ENCODE peak calls at places on chromosomes 5 and 9, in seven cellular contexts. F, Z, K, H, O, E and V are unnamed samples.

GRCh38 chr9:19371942-19372341 is 8.1 kb downstream of the RPS6 start:
- DNase-seq in K (no peak), Z (no peak), H (no peak), O (no peak), F (no peak), E (no peak), V (no peak)

GRCh38 chr9:137107982-137108381 is 6.6 kb downstream of the DPP7 start:
- DNase-seq in E (no peak), K (no peak), O (no peak), H (no peak), Z (no peak), F (no peak), V (no peak)

GRCh38 chr5:113089653-113090335 is 113.2 kb downstream of the DCP2 start:
- DNase-seq in E (no peak), H (no peak), K (no peak), O (no peak), F (peak), Z (peak), V (no peak)

GRCh38 chr5:92939428-92939827 is 641.6 kb downstream of the NR2F1-AS1 start:
- DNase-seq in E (peak), H (no peak), Z (no peak), K (no peak), F (no peak), O (no peak), V (no peak)

GRCh38 chr5:103829585-103829984 is 267.0 kb upstream of the NUDT12 start:
- DNase-seq in E (peak), H (peak), K (no peak), F (no peak), O (no peak), Z (no peak), V (peak)

GRCh38 chr5:65262590-65263189 is 219.0 kb downstream of the ADAMTS6 start:
- DNase-seq in K (peak), F (peak), Z (peak), E (no peak), O (no peak), H (no peak), V (no peak)

GRCh38 chr5:55856511-55857246 is 5.5 kb downstream of the IL31RA start:
- DNase-seq in E (no peak), F (no peak), O (no peak), H (no peak), K (no peak), Z (no peak), V (no peak)

GRCh38 chr9:22005700-22006605 is 3.2 kb downstream of the CDKN2B start:
- DNase-seq in E (peak), H (no peak), F (peak), Z (peak), K (no peak), O (no peak), V (no peak)

GRCh38 chr5:135031146-135031812 is 2.7 kb downstream of the PITX1 start:
- DNase-seq in F (peak), O (no peak), E (no peak), Z (peak), H (no peak), K (no peak), V (peak)

GRCh38 chr9:79189511-79189924 is 382.2 kb upstream of the TLE4 start:
- DNase-seq in O (no peak), F (peak), Z (peak), H (no peak), K (no peak), E (no peak), V (no peak)

GRCh38 chr5:175868348-175868723 is 3.0 kb upstream of the CPLX2 start:
- DNase-seq in O (no peak), E (no peak), F (no peak), H (no peak), Z (no peak), K (no peak), V (no peak)

GRCh38 chr9:97986466-97986865 is 3.3 kb downstream of the ANP32B start:
- DNase-seq in H (no peak), F (peak), K (no peak), E (no peak), O (no peak), Z (no peak), V (no peak)

GRCh38 chr9:114273461-114273881 is 49.4 kb upstream of the ORM1 start:
- DNase-seq in O (no peak), Z (no peak), K (no peak), F (no peak), H (no peak), E (no peak), V (no peak)

GRCh38 chr5:171596391-171596878 is 177.0 kb downstream of the FGF18 start:
- DNase-seq in F (peak), H (no peak), O (no peak), Z (peak), K (no peak), E (no peak), V (peak)

GRCh38 chr9:93600504-93600903 is 24.1 kb downstream of the PHF2 start:
- DNase-seq in Z (no peak), K (no peak), F (no peak), H (peak), E (no peak), O (no peak), V (peak)

GRCh38 chr5:159819671-159820411 is 96.4 kb upstream of the ADRA1B start:
- DNase-seq in Z (no peak), K (no peak), F (peak), E (no peak), O (no peak), H (peak), V (no peak)

GRCh38 chr5:127235136-127235535 is 55.5 kb upstream of the MEGF10 start:
- DNase-seq in K (no peak), Z (no peak), O (no peak), H (no peak), F (no peak), E (no peak), V (no peak)

GRCh38 chr9:111959468-111959941 is 62.9 kb downstream of the UGCG start:
- DNase-seq in Z (peak), K (peak), O (no peak), H (peak), F (peak), E (no peak), V (peak)

GRCh38 chr5:113507601-113508000 is 5.9 kb upstream of the YTHDC2 start:
- DNase-seq in O (no peak), K (no peak), H (no peak), E (no peak), F (no peak), Z (no peak), V (no peak)

GRCh38 chr5:180121799-180122198 is 50.2 kb upstream of the RNF130 start:
- DNase-seq in E (no peak), F (no peak), Z (no peak), K (no peak), H (no peak), O (no peak), V (no peak)

GRCh38 chr9:33044162-33044673 is 19.1 kb downstream of the DNAJA1 start:
- DNase-seq in Z (peak), H (peak), E (peak), K (peak), F (peak), O (peak), V (peak)

GRCh38 chr5:13408616-13409015 is 535.9 kb downstream of the DNAH5 start:
- DNase-seq in O (no peak), F (no peak), E (no peak), Z (no peak), K (no peak), H (no peak), V (no peak)

GRCh38 chr5:137635521-137635921 is 100.4 kb downstream of the KLHL3 start:
- DNase-seq in E (no peak), O (no peak), F (no peak), K (no peak), Z (peak), H (no peak), V (no peak)

DNA sequence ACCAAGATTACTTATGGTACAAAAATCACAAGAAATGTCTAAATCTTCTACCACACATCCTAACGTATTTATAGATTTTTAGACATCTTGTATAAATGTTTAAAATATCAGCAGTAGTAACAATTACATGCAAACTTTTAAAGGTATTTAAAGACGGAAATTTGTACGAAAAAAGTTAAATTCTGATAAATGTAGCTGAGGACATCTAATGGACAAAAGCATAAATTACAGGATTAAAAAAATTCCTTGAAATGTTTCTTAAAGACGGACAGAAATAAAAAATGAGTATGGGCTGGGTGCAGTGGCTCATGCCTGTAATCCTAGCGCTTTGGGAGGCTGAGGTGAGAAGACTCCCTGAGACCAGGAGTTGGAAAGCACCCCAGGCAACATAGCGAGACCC is 15.8 kb downstream of the ERCC8 start:
- DNase-seq in Z (peak), H (no peak), E (no peak), K (no peak), O (no peak), F (peak), V (no peak)
- TF ChIP-seq CTCF in Z (peak), H (no peak), E (peak), K (peak), O (no peak), F (no peak), V (peak)

GRCh38 chr5:9207820-9208418 is 338.0 kb downstream of the SEMA5A start:
- DNase-seq in E (no peak), K (no peak), Z (peak), H (peak), O (no peak), F (peak), V (no peak)
- TF ChIP-seq CTCF in E (peak), K (no peak), Z (peak), H (no peak), O (no peak), F (no peak), V (no peak)

GRCh38 chr9:34956648-34957047 is 1.4 kb upstream of the PHF24 start:
- DNase-seq in K (no peak), H (no peak), Z (no peak), O (no peak), E (no peak), F (no peak), V (no peak)

GRCh38 chr9:34961574-34962480 is 3.7 kb downstream of the PHF24 start:
- DNase-seq in H (no peak), O (no peak), E (no peak), Z (peak), F (peak), K (peak), V (peak)

GRCh38 chr9:34954225-34954624 is 3.9 kb upstream of the PHF24 start:
- DNase-seq in Z (no peak), F (no peak), H (no peak), K (no peak), E (no peak), O (no peak), V (no peak)

GRCh38 chr9:34958411-34958982 is 412 bp downstream of the PHF24 start:
- DNase-seq in K (no peak), F (no peak), O (no peak), H (no peak), Z (no peak), E (no peak), V (no peak)

DNA sequence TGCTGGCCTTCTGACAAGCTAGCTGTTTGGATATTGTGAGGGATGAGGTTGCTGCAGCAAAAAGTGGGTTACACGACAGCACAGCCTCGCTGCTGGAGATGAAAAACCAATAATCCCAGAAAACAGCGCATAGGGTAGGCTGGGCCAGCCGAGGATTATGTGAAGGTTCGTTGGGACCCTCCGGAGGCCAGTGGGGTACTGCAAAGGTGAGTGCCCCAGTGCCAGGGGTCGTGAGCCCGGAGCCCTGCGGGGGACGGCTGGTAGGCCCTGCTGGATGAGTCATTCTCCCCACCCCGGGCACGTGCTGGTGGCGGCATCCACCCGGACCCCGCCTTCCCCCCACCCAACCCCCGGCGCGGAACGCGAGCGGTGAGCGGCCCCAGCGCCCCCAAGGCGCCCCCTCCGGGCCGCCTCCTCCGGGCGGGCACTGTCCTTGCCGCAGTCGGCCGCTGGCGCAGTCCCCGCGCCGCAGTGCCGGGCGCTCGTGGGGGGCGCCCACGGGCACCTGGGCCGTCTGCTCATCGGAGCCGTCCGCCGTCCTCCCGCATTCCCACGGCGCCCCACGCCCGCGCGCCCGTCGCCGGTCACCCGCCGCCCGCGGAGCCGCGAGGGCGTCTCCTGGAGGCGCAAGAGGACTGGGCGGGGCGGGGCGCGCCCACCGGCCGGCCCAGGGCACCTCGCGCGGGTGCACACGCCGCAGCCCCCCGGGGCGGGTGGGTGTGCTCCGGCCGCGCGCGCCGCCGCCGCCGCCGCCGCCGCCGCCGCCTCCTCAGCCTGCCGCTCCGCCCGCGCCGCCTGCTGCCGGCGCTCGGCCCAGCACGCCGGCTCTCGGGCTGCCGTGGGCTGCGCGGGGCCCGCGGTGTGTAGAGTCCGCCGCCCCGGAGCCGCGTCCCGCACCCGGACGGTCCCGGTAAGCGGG is at the start of gene PHF24:
- DNase-seq in O (peak), Z (no peak), F (no peak), H (no peak), K (no peak), E (peak), V (peak)
- TF ChIP-seq CTCF in O (no peak), Z (peak), F (no peak), H (no peak), K (no peak), E (no peak), V (no peak)

DNA sequence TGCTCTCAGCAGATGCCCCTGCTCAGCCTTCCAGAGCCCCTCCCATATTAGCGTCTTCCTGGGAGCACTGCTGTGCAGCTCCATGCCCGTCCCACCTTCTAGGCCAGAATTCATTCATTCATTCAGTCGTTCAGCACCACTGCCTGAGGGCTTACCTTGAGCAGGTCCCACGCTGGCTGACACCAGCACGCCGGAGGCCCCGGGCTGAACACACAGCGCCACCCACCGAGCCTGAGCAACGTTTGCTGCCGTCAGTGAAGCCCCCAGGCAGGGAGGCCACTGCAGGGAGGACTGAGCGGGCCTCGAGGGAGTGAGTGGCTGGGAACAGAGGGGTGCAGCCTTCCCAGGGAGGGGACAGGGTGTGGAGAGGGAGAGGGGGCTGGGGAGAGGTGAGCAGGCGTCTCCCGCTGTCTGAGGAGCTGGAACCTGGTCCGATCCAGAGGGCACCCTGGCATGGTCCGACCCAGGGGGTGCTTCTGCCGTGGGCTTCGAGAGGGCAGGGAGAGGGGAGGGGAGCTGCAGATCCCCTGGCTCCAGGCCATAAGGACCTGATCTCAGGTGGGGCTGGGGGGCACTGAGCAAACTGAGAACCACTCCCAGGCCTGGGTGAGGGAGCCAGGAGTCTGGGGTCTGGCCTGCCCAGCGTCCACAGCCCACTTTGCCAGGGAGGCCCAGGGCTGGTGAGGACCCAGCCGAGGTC is 98.9 kb upstream of the RAPGEF1 start:
- DNase-seq in F (no peak), E (no peak), Z (no peak), K (no peak), H (no peak), O (no peak), V (no peak)
- TF ChIP-seq CTCF in F (no peak), E (no peak), Z (no peak), K (no peak), H (no peak), O (no peak), V (no peak)